ENCODE peak calls at places on chromosome 16, in seven cellular contexts. F is epithelial cell of proximal tubule, O is anterior cingulate cortex, L is T-helper 1 cell, B is NCI-H460, Q is SK-MEL-5, T is posterior vena cava. V is an unnamed sample.

GRCh38 chr16:65343556-65343955 is 221.7 kb upstream of the CDH11 start:
- DNase-seq in F (no peak), O (no peak), L (no peak), B (no peak), Q (no peak), T (no peak), V (no peak)

GRCh38 chr16:89000207-89000959 is 23.4 kb upstream of the CBFA2T3 start:
- DNase-seq in F (no peak), O (no peak), L (no peak), B (no peak), Q (no peak), T (no peak), V (no peak)

GRCh38 chr16:84672276-84673202 is 24.2 kb downstream of the KLHL36 start:
- DNase-seq in F (no peak), O (peak), L (peak), B (peak), Q (peak), T (peak), V (peak)

GRCh38 chr16:8758022-8758421 is 39.4 kb downstream of the TMEM186 start:
- DNase-seq in F (no peak), O (no peak), L (no peak), B (no peak), Q (no peak), T (no peak), V (no peak)

GRCh38 chr16:63361032-63361624 is 1324.9 kb upstream of the CDH8 start:
- DNase-seq in F (peak), O (no peak), L (peak), B (peak), Q (peak), T (no peak), V (no peak)

GRCh38 chr16:13902677-13903076 is 17.3 kb upstream of the ERCC4 start:
- DNase-seq in F (no peak), O (no peak), L (no peak), B (no peak), Q (no peak), T (no peak), V (no peak)

GRCh38 chr16:1674751-1675664 is 3.1 kb upstream of the JPT2 start:
- DNase-seq in F (no peak), O (no peak), L (no peak), B (no peak), Q (no peak), T (no peak), V (no peak)

GRCh38 chr16:68658974-68659360 is 13.9 kb downstream of the CDH3 start:
- DNase-seq in F (no peak), O (no peak), L (no peak), B (no peak), Q (no peak), T (no peak), V (no peak)

GRCh38 chr16:73298562-73298961 is 250.6 kb upstream of the ZFHX3 start:
- DNase-seq in F (peak), O (no peak), L (no peak), B (no peak), Q (peak), T (no peak), V (no peak)

GRCh38 chr16:23288726-23289512 is 13.2 kb upstream of the SCNN1B start:
- DNase-seq in F (no peak), O (no peak), L (no peak), B (no peak), Q (peak), T (no peak), V (no peak)

GRCh38 chr16:75559564-75560372 is 3.7 kb upstream of the TMEM231 start:
- DNase-seq in F (no peak), O (no peak), L (no peak), B (no peak), Q (peak), T (no peak), V (no peak)

GRCh38 chr16:78447164-78447563 is 347.7 kb downstream of the WWOX start:
- DNase-seq in F (no peak), O (no peak), L (no peak), B (no peak), Q (no peak), T (no peak), V (no peak)

GRCh38 chr16:51884773-51885172 is 662.2 kb downstream of the TOX3 start:
- DNase-seq in F (no peak), O (no peak), L (no peak), B (no peak), Q (no peak), T (no peak), V (no peak)

GRCh38 chr16:86272744-86273143 is 237.6 kb upstream of the FOXF1 start:
- DNase-seq in F (no peak), O (no peak), L (no peak), B (no peak), Q (no peak), T (no peak), V (no peak)

GRCh38 chr16:49588061-49588460 is 214.5 kb downstream of the C16orf78 start:
- DNase-seq in F (no peak), O (no peak), L (no peak), B (no peak), Q (no peak), T (peak), V (no peak)

GRCh38 chr16:31200821-31201510 is 1.6 kb downstream of the PYCARD start:
- DNase-seq in F (no peak), O (no peak), L (peak), B (no peak), Q (peak), T (peak), V (no peak)

V was measured in dorsolateral prefrontal cortex.